ENCODE peak calls at places on chromosomes 11 and 22, in six cellular contexts. O is kidney tubule cell, N is MG63, X is T-helper 9 cell, F is mammary epithelial cell, W is AG20443. Z is an unnamed sample.

GRCh38 chr22:27581688-27582087 is 219.9 kb downstream of the MN1 start:
- DNase-seq in O (no peak), N (peak; percentile 67), X (no peak), F (no peak), W (peak; percentile 85), Z (no peak)

GRCh38 chr11:32231909-32232493 is 141.1 kb downstream of the RCN1 start:
- DNase-seq in O (peak; percentile 51), N (peak; percentile 13), X (no peak), F (peak; percentile 12), W (peak; percentile 59), Z (no peak)

GRCh38 chr11:78228467-78228866 is 39.7 kb downstream of the USP35 start:
- DNase-seq in O (peak; percentile 64), N (no peak), X (no peak), F (peak; percentile 39), W (peak; percentile 63), Z (peak; percentile 59)

GRCh38 chr11:8023831-8024555 is 36.9 kb downstream of the EIF3F start:
- DNase-seq in O (no peak), N (no peak), X (no peak), F (peak; percentile 21), W (no peak), Z (no peak)

GRCh38 chr11:128584253-128584652 is 3.1 kb downstream of the ETS1 start:
- DNase-seq in O (no peak), N (no peak), X (no peak), F (no peak), W (no peak), Z (no peak)

GRCh38 chr11:60951909-60952741 is at the start of gene SLC15A3:
- DNase-seq in O (peak; percentile 37), N (no peak), X (no peak), F (no peak), W (peak; percentile 64), Z (no peak)

GRCh38 chr11:111676878-111677585 is 74.8 kb downstream of the SIK2 start:
- DNase-seq in O (peak; percentile 77), N (no peak), X (no peak), F (peak; percentile 60), W (peak; percentile 21), Z (no peak)

GRCh38 chr22:23245045-23245798 is 64.9 kb downstream of the BCR start:
- DNase-seq in O (peak; percentile 78), N (peak; percentile 80), X (no peak), F (peak; percentile 54), W (no peak), Z (no peak)

GRCh38 chr11:19766206-19766605 is 53.6 kb downstream of the NAV2 start:
- DNase-seq in O (peak; percentile 26), N (no peak), X (no peak), F (no peak), W (peak; percentile 39), Z (no peak)

GRCh38 chr22:30036656-30037055 is 43.6 kb upstream of the HORMAD2 start:
- DNase-seq in O (peak; percentile 72), N (no peak), X (no peak), F (no peak), W (peak; percentile 61), Z (no peak)

GRCh38 chr11:12079726-12080556 is 30.4 kb upstream of the MICAL2 start:
- DNase-seq in O (peak; percentile 98), N (peak; percentile 91), X (no peak), F (peak; percentile 98), W (peak; percentile 84), Z (no peak)

GRCh38 chr11:5618807-5619206 is 6.0 kb upstream of the TRIM34 start:
- DNase-seq in O (peak; percentile 28), N (peak; percentile 25), X (no peak), F (peak; percentile 67), W (peak; percentile 53), Z (no peak)

Z was measured in NCI-H187.